ENCODE peak calls at places on chromosomes 7 and 10, in four cellular contexts. H, O, C and A are unnamed samples.
A peak's percentile ranks its signal among the peaks of the same experiment; 100 is the strongest.

GRCh38 chr10:103445767-103446567 is 6.2 kb downstream of the CALHM2 start:
- DNase-seq in H (no peak), O (no peak), C (no peak), A (no peak)

GRCh38 chr10:19620867-19621266 is 195.4 kb upstream of the PLXDC2 start:
- DNase-seq in H (no peak), C (no peak), O (no peak), A (no peak)

GRCh38 chr7:44761207-44762161 is 12.8 kb downstream of the ZMIZ2 start:
- DNase-seq in C (no peak), O (no peak), H (no peak), A (no peak)

GRCh38 chr10:7409045-7409731 is 1.6 kb downstream of the SFMBT2 start:
- DNase-seq in H (no peak), O (peak; percentile 36), C (peak; percentile 56), A (peak; percentile 43)

GRCh38 chr7:90298145-90299038 is 22.7 kb downstream of the FAM237B start:
- DNase-seq in C (no peak), H (no peak), O (no peak), A (no peak)

GRCh38 chr7:41448104-41448503 is 254.8 kb downstream of the INHBA start:
- DNase-seq in C (no peak), O (no peak), H (no peak), A (no peak)

GRCh38 chr7:139598642-139599041 is 75.2 kb downstream of the CLEC2L start:
- DNase-seq in O (no peak), H (no peak), C (no peak), A (no peak)

GRCh38 chr10:5971315-5971832 is 6.0 kb downstream of the IL15RA start:
- DNase-seq in H (no peak), O (no peak), C (no peak), A (no peak)

GRCh38 chr10:87000491-87000890 is 19.6 kb upstream of the FAM25A start:
- DNase-seq in H (no peak), O (no peak), C (no peak), A (no peak)

GRCh38 chr7:145184956-145185355 is 349.1 kb upstream of the TPK1 start:
- DNase-seq in H (no peak), C (no peak), O (no peak), A (no peak)

GRCh38 chr7:4787541-4787940 is 12.1 kb downstream of the AP5Z1 start:
- DNase-seq in O (no peak), H (no peak), C (no peak), A (no peak)

GRCh38 chr7:1965579-1966294 is 267.0 kb downstream of the MAD1L1 start:
- DNase-seq in O (no peak), H (no peak), C (no peak), A (no peak)

GRCh38 chr10:50373821-50374501 is 122.6 kb upstream of the ASAH2 start:
- DNase-seq in H (no peak), C (no peak), O (no peak), A (no peak)

GRCh38 chr7:14834456-14834855 is 68.1 kb downstream of the DGKB start:
- DNase-seq in O (no peak), C (no peak), H (no peak), A (no peak)

GRCh38 chr7:44391171-44391570 is 65.8 kb upstream of the CAMK2B start:
- DNase-seq in C (no peak), H (no peak), O (no peak), A (no peak)

GRCh38 chr7:7323352-7323751 is 141.0 kb downstream of the C1GALT1 start:
- DNase-seq in O (no peak), C (no peak), H (no peak), A (no peak)